ENCODE peak calls at places on chromosomes 13 and 19, in eight cellular contexts. Z is SW480; Y is dorsolateral prefrontal cortex; W is T-helper 17 cell; V is progenitor cell of endocrine pancreas; Q is activated naive CD4-positive, alpha-beta T cell treated with Interleukin-2 at 50 U/mL for 16 hours; P is activated T-helper 1 cell treated with anti-CD3 and anti-CD28 coated beads, Interleukin-12 subunit alpha, Interleukin-12 subunit beta, Interleukin-2, Interleukin-4 antibody, amounts not matched to agents 30 ng/mL and 10 ng/mL and 1 ng/mL, durations not matched to agents 14 hours and 24 hours and 36 hours; H is sciatic nerve. K is an unnamed sample.

GRCh38 chr13:29861694-29862110 is 11.3 kb upstream of the UBL3 start:
- DNase-seq in Z (no peak), Y (no peak), W (no peak), V (no peak), Q (no peak), P (no peak), H (no peak), K (no peak)

GRCh38 chr19:35704218-35704617 is at the start of gene ZBTB32:
- DNase-seq in Z (no peak), Y (no peak), W (no peak), V (peak), Q (no peak), P (no peak), H (no peak), K (no peak)

GRCh38 chr19:48926909-48927308 is 6.6 kb upstream of the DHDH start:
- DNase-seq in Z (no peak), Y (peak), W (no peak), V (no peak), Q (peak), P (no peak), H (no peak), K (peak)

GRCh38 chr19:18399008-18399407 is 1.6 kb upstream of the LRRC25 start:
- DNase-seq in Z (no peak), Y (no peak), W (no peak), V (no peak), Q (no peak), P (no peak), H (no peak), K (no peak)

GRCh38 chr19:2046046-2046907 is 4.8 kb downstream of the MKNK2 start:
- DNase-seq in Z (no peak), Y (no peak), W (no peak), V (no peak), Q (no peak), P (no peak), H (peak), K (no peak)

GRCh38 chr13:44974056-44974798 is 15.0 kb downstream of the NUFIP1 start:
- DNase-seq in Z (no peak), Y (no peak), W (no peak), V (no peak), Q (no peak), P (no peak), H (peak), K (no peak)

GRCh38 chr13:109301711-109302110 is 484.7 kb downstream of the IRS2 start:
- DNase-seq in Z (no peak), Y (no peak), W (no peak), V (no peak), Q (no peak), P (no peak), H (no peak), K (no peak)

GRCh38 chr13:98848736-98849135 is 96.3 kb upstream of the SLC15A1 start:
- DNase-seq in Z (no peak), Y (peak), W (no peak), V (no peak), Q (no peak), P (no peak), H (no peak), K (no peak)

GRCh38 chr19:6729573-6730152 is 7.7 kb downstream of the GPR108 start:
- DNase-seq in Z (no peak), Y (no peak), W (no peak), V (no peak), Q (no peak), P (no peak), H (no peak), K (no peak)

GRCh38 chr19:3269972-3270667 is 45.7 kb downstream of the CELF5 start:
- DNase-seq in Z (no peak), Y (no peak), W (no peak), V (no peak), Q (no peak), P (no peak), H (no peak), K (no peak)

GRCh38 chr13:47463726-47464125 is 537.3 kb downstream of the SUCLA2 start:
- DNase-seq in Z (no peak), Y (no peak), W (no peak), V (no peak), Q (no peak), P (no peak), H (no peak), K (no peak)

GRCh38 chr13:29435125-29435911 is 160.2 kb downstream of the SLC7A1 start:
- DNase-seq in Z (no peak), Y (no peak), W (no peak), V (no peak), Q (no peak), P (no peak), H (no peak), K (no peak)

K was measured in C1 segment of cervical spinal cord.